ENCODE peak calls at places on chromosomes 4 and X, in nine cellular contexts. A is progenitor cell of endocrine pancreas, N is Peyer's patch, M is neural progenitor cell, T is BJ, G is upper lobe of right lung, S is uterus, C is mammary epithelial cell, E is lower lobe of right lung. L is an unnamed sample.

GRCh38 chrX:24243692-24244091 is 70.2 kb downstream of the SUPT20HL2 start:
- DNase-seq in N (no peak), A (no peak), S (no peak), G (no peak), T (peak; percentile 21), M (no peak), C (no peak), E (no peak), L (no peak)

GRCh38 chr4:143046454-143046853 is 138.3 kb upstream of the USP38 start:
- DNase-seq in E (no peak), N (no peak), T (no peak), M (no peak), G (peak; percentile 33), C (no peak), A (no peak), S (no peak), L (no peak)

GRCh38 chr4:33722800-33723511 is 2521.4 kb downstream of the ARAP2 start:
- DNase-seq in T (no peak), E (no peak), G (no peak), M (no peak), A (no peak), N (no peak), C (no peak), S (no peak), L (no peak)

GRCh38 chr4:123826896-123827295 is 430.3 kb downstream of the SPRY1 start:
- DNase-seq in N (no peak), G (no peak), C (peak; percentile 26), E (no peak), A (no peak), M (no peak), S (no peak), T (no peak), L (no peak)

GRCh38 chr4:17945303-17945702 is 76.3 kb downstream of the LCORL start:
- DNase-seq in G (no peak), M (no peak), C (no peak), E (no peak), S (no peak), A (no peak), T (no peak), N (no peak), L (no peak)

GRCh38 chrX:4674028-4674782 is 960.8 kb upstream of the PRKX start:
- DNase-seq in M (no peak), N (no peak), C (peak; percentile 64), A (no peak), E (no peak), T (no peak), G (no peak), S (no peak), L (no peak)

GRCh38 chr4:41385486-41385885 is 128.8 kb downstream of the UCHL1 start:
- DNase-seq in G (no peak), M (no peak), A (no peak), N (no peak), E (no peak), T (no peak), S (no peak), C (no peak), L (no peak)

GRCh38 chr4:19615086-19615689 is 636.5 kb upstream of the SLIT2 start:
- DNase-seq in G (peak; percentile 21), M (no peak), E (no peak), S (no peak), C (peak; percentile 19), T (no peak), A (no peak), N (no peak), L (no peak)

GRCh38 chr4:182554736-182555135 is 311.5 kb downstream of the TENM3 start:
- DNase-seq in N (no peak), G (no peak), E (no peak), A (no peak), M (no peak), S (no peak), C (no peak), T (no peak), L (no peak)

GRCh38 chr4:154433543-154433942 is 58.1 kb downstream of the DCHS2 start:
- DNase-seq in M (no peak), C (no peak), E (no peak), A (no peak), T (no peak), N (no peak), S (no peak), G (no peak), L (no peak)

GRCh38 chrX:143601809-143602208 is 34.1 kb downstream of the SLITRK4 start:
- DNase-seq in G (no peak), M (no peak), C (no peak), S (no peak), A (no peak), E (no peak), N (no peak), T (no peak), L (no peak)

GRCh38 chr4:134345249-134345648 is 143.7 kb upstream of the PABPC4L start:
- DNase-seq in S (no peak), G (no peak), T (no peak), N (no peak), C (no peak), M (no peak), E (no peak), A (no peak), L (no peak)

DNA sequence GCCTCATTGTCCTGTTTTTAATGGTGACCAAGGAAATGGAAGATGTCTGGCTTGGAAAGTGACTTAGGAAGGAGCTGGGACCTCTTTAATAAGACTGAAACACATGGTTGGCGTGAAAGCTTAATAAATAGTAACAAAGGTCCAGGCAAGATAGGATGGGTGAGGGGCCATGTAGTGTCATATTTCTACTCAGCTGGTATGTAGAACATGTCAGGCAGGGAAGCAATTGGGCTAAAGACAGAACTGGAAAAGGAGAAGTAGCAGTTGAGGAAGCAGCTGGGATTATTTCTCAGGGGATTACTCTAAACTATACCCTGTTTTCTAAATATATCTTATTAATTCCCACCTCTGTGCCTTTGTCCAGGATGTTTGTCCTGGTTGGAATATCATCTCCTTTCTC is 18.6 kb downstream of the ITGB1BP2 start:
- DNase-seq in A (no peak), E (no peak), G (no peak), T (no peak), N (no peak), C (no peak), M (no peak), S (no peak), L (no peak)
- TF ChIP-seq CTCF in A (no peak), E (no peak), G (no peak), T (no peak), N (no peak), C (no peak), M (no peak), S (no peak), L (no peak)

DNA sequence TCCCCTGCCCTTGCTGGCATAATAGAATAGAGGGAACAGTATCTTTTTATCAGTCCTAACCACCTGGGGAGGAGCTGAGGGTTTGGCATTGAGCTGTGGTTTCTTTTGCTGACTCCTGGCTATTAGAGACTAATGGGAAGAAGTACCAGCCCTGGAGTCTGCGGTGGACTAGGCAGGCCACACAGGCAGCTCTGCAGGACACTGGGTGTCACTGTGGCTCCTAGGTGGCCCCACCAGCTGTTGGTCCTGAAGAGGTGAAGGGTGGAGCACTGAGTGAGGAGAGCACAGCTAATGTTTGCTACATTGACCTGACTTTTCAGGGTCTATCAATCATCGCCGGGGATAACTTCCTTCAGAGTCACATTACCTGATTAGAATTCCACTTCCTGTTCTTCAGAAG is 52.8 kb upstream of the GPC4 start:
- DNase-seq in C (no peak), N (no peak), E (no peak), A (no peak), M (no peak), S (no peak), T (no peak), G (no peak), L (no peak)
- TF ChIP-seq CTCF in C (no peak), N (no peak), E (no peak), A (no peak), M (no peak), S (no peak), T (no peak), G (no peak), L (no peak)

DNA sequence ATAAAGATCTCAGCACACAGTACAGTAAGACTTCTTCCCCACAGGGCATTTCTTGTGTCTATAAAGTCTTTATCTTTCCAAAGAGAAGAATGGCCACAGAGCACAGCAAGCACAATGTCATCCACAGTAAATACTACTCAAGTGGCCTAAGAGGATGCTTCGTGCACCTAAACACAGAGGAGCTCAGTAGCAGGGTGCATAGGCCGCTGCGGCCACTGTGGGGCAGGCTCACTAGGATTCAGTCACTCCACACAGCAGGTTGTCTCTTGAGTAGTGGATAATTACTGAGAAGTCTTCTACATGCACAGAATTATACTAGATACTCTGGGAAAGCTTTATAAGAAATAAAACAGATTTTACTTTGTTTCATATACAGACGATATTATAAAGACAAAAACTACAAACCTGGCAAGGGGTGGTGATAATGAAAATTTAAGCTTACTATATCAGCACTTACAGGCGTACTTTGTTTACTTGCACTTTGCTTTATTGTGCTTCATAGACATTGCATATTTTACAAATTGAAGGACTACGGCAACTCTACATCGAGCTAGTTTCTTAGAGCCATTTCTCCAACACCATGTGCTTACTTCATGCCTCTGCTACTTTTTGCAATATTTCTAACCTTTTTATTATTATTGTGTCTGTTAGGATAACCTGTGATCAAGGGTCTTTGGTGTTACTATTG is 78.5 kb downstream of the PRDM5 start:
- DNase-seq in S (no peak), C (no peak), E (peak; percentile 50), G (peak; percentile 72), N (no peak), M (peak; percentile 54), T (no peak), A (no peak), L (peak; percentile 54)
- TF ChIP-seq CTCF in S (no peak), C (peak; percentile 28), E (peak; percentile 44), G (peak; percentile 43), N (peak; percentile 53), M (peak; percentile 59), T (no peak), A (peak; percentile 53), L (peak; percentile 33)

GRCh38 chr4:87982446-87982845 is 6.9 kb downstream of the SPP1 start:
- DNase-seq in S (no peak), C (no peak), T (no peak), N (no peak), G (no peak), A (no peak), E (no peak), M (peak; percentile 55), L (no peak)

GRCh38 chr4:87986508-87986907 is 11.0 kb downstream of the SPP1 start:
- DNase-seq in T (no peak), M (no peak), N (no peak), S (no peak), C (no peak), A (no peak), E (no peak), G (no peak), L (no peak)

GRCh38 chr4:87985097-87985886 is 9.8 kb downstream of the SPP1 start:
- DNase-seq in E (peak; percentile 57), S (no peak), N (no peak), A (no peak), T (no peak), M (peak; percentile 70), G (peak; percentile 64), C (peak; percentile 57), L (peak; percentile 46)

GRCh38 chr4:87983996-87984395 is 8.5 kb downstream of the SPP1 start:
- DNase-seq in A (no peak), M (no peak), G (no peak), E (no peak), C (no peak), S (no peak), N (no peak), T (no peak), L (no peak)

DNA sequence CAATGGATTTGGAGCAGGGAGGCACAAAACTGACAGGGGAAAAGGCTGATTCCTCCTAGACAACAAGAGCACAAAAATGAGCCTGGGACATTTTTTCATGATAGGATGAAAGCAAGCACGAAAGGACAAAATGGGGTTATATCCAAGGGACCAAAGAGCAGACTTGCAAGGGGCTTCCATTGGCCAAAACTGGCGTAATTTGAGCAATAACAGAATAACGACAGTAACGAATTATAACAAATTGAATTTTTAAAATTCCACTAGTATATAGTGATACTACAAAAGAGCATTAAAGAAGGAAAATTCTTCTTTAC is 10.3 kb downstream of the SPP1 start:
- DNase-seq in A (no peak), S (no peak), T (no peak), M (no peak), N (no peak), G (no peak), C (no peak), E (no peak), L (no peak)
- TF ChIP-seq CTCF in A (no peak), S (no peak), T (no peak), M (peak; percentile 1), N (no peak), G (no peak), C (no peak), E (peak; percentile 4), L (no peak)